ENCODE peak calls at places on chromosomes 16 and 17, in seven cellular contexts. A, S, W, U, N, H and J are unnamed samples. For H3K9me3, the result is how much of the 10 kb centered on the place peaks cover.

GRCh38 chr16:73058616-73059409 is 10.9 kb upstream of the ZFHX3 start:
- DNase-seq in A (no peak), S (peak), W (no peak), U (peak), N (no peak), H (peak), J (peak)

GRCh38 chr17:73031472-73031871 is 61.0 kb downstream of the SLC39A11 start:
- DNase-seq in A (no peak), S (no peak), W (no peak), U (no peak), N (no peak), H (no peak), J (no peak)

GRCh38 chr17:48583708-48584582 is 5.8 kb upstream of the HOXB4 start:
- DNase-seq in A (no peak), S (no peak), W (no peak), U (peak), N (no peak), H (no peak), J (no peak)

GRCh38 chr16:11557811-11558210 is 28.9 kb downstream of the LITAF start:
- DNase-seq in A (no peak), S (no peak), W (no peak), U (no peak), N (no peak), H (peak), J (no peak)

GRCh38 chr16:16021988-16022682 is 72.7 kb downstream of the ABCC1 start:
- DNase-seq in A (peak), S (peak), W (peak), U (peak), N (no peak), H (peak), J (peak)

GRCh38 chr16:65235339-65236177 is 113.7 kb upstream of the CDH11 start:
- DNase-seq in A (no peak), S (no peak), W (no peak), U (no peak), N (no peak), H (no peak), J (no peak)

GRCh38 chr17:63446981-63447687 is 1.0 kb upstream of the CYB561 start:
- DNase-seq in A (no peak), S (peak), W (peak), U (no peak), N (peak), H (peak), J (no peak)

GRCh38 chr16:88622125-88622524 is 16.2 kb upstream of the IL17C start:
- DNase-seq in A (no peak), S (no peak), W (no peak), U (no peak), N (no peak), H (no peak), J (no peak)

GRCh38 chr16:28064150-28064549 is 636 bp upstream of the GSG1L start:
- DNase-seq in A (no peak), S (no peak), W (no peak), U (no peak), N (no peak), H (no peak), J (peak)

GRCh38 chr17:49046912-49047311 is 49.7 kb downstream of the IGF2BP1 start:
- DNase-seq in A (no peak), S (no peak), W (no peak), U (no peak), N (no peak), H (no peak), J (no peak)

GRCh38 chr17:67534941-67535340 is 157.9 kb downstream of the PITPNC1 start:
- DNase-seq in A (no peak), S (no peak), W (no peak), U (no peak), N (no peak), H (no peak), J (no peak)

GRCh38 chr16:26269663-26270062 is 577.9 kb downstream of the HS3ST4 start:
- DNase-seq in A (no peak), S (no peak), W (no peak), U (no peak), N (no peak), H (no peak), J (no peak)

GRCh38 chr17:37292429-37293139 is 83.2 kb upstream of the C17orf78 start:
- DNase-seq in A (no peak), S (peak), W (no peak), U (no peak), N (no peak), H (no peak), J (no peak)

GRCh38 chr16:77170805-77171204 is 20.2 kb upstream of the MON1B start:
- DNase-seq in A (no peak), S (no peak), W (no peak), U (no peak), N (no peak), H (no peak), J (no peak)

GRCh38 chr16:85229869-85230416 is 117.7 kb upstream of the CIBAR2 start:
- DNase-seq in A (no peak), S (no peak), W (no peak), U (no peak), N (no peak), H (no peak), J (no peak)

GRCh38 chr16:85228463-85228862 is 116.2 kb upstream of the CIBAR2 start:
- DNase-seq in A (no peak), S (no peak), W (no peak), U (no peak), N (no peak), H (no peak), J (no peak)

GRCh38 chr16:85228970-85229430 is 116.7 kb upstream of the CIBAR2 start:
- DNase-seq in A (no peak), S (peak), W (no peak), U (no peak), N (no peak), H (no peak), J (no peak)

GRCh38 chr16:85227262-85227923 is 115.1 kb upstream of the CIBAR2 start:
- DNase-seq in A (no peak), S (no peak), W (no peak), U (no peak), N (no peak), H (no peak), J (no peak)

DNA sequence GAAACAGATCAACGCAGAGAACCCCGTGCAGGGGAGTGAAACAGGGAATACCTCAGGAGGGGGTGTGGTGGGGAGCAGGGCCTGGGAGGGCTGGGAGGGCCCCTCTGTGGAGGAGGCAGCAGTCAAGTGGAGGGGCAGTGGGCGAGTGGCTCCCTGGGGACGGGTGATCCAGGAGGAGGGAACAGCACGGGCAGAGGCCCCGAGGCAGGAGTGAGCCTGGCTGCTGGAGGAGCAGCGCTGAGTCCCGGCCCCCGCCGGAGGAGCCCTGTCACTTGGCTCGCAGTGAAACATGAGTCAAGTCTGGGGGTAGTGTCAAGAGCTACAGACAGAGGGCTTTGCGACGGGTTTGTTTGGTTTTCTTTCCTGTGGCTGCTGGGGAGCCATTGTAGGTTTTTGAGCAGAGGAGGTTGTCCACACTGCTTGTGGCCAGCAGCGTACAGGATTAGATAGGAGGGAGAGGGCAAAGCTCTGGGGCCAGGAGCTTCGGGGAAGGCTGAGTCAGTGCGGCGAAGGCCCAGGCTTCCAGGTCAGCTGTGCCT is 115.7 kb upstream of the CIBAR2 start:
- DNase-seq in A (no peak), S (no peak), W (no peak), U (peak), N (no peak), H (no peak), J (peak)
- H3K27ac ChIP-seq in A (no peak), S (no peak), W (peak), U (peak), N (no peak), H (no peak), J (no peak)

GRCh38 chr17:82835766-82836512 is 3.9 kb downstream of the ZNF750 start:
- DNase-seq in A (no peak), S (no peak), W (no peak), U (no peak), N (no peak), H (no peak), J (no peak)
- H3K4me3 ChIP-seq in A (no peak), S (no peak), W (no peak), U (no peak), N (no peak), H (no peak), J (no peak)

DNA sequence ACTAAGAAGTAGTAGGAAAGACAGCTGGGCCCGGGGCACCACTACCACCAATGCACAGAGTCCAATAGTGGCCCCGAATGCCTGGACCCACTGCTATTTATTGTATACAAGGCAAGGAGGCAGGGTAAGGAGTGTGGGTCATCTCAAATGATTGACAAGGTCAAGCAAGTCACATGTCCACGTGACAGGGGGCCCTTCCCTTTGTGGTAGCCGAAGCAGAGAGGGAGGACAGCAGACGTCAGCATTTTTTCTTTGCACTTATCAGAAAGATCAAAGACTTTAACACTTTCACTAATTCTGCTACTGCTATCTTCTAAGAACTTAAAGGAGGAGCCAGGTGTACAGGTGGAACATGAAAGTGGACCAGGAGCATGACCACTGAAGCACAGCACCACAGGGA is 6.5 kb downstream of the VPS53 start:
- DNase-seq in A (no peak), S (no peak), W (no peak), U (no peak), N (no peak), H (peak), J (no peak)
- H3K9me3 ChIP-seq in A (under half), S (under half), W (under half), U (under half), N (under half), H (under half), J (under half)

DNA sequence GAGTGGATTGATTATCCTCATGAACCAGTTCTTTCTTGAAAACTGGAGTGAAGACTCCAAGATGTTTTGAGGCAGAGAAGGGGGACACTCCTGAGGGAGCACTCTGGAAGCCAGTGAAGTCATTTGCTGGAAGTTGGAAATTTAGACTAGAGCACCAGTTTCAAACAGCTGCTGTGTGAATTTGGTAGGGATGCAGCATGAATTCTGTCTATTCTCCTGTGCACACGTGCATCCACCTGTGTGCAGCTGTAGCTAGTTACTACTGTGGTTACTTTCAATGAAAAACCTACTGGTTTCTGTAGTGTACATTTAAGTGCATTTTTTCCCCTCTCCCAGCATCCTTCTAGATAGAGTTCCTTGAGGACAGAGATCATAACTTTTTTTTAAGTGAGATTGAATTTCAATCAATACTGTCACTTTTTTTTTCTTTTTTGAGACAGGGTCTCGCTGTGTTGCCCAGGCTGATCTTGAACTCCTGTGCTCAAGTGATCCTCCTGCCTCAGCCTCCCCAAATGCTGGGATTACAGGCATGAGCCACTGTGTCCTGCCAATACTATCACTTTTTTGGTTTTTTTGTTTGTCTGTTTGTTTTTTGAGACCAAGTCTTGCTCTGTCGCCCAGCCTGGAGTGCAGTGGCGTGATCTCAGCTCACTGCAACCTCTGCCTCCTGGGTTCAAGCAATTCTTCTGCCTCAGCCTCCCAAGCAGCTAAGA is 65.8 kb downstream of the TUBD1 start:
- DNase-seq in A (no peak), S (no peak), W (no peak), U (no peak), N (no peak), H (no peak), J (no peak)
- H3K27ac ChIP-seq in A (peak), S (peak), W (peak), U (peak), N (peak), H (peak), J (no peak)